ENCODE peak calls at places on chromosomes 16 and 17, in five cellular contexts. K is left ventricle myocardium superior, T is Caki2, Z is iPS-NIHi11, B is iris pigment epithelial cell. V is an unnamed sample.

GRCh38 chr17:61849674-61850073 is 13.7 kb downstream of the BRIP1 start:
- DNase-seq in K (no peak), T (no peak), Z (no peak), B (peak), V (no peak)

GRCh38 chr17:48927978-48928716 is 16.5 kb downstream of the SNF8 start:
- DNase-seq in K (no peak), T (no peak), Z (no peak), B (no peak), V (no peak)

GRCh38 chr17:29070795-29071194 is 27.9 kb downstream of the PIPOX start:
- DNase-seq in K (peak), T (no peak), Z (no peak), B (no peak), V (no peak)

GRCh38 chr16:78444-79145 is 570 bp downstream of the MPG start:
- DNase-seq in K (peak), T (no peak), Z (peak), B (peak), V (no peak)

GRCh38 chr16:87702325-87702811 is 63.4 kb downstream of the KLHDC4 start:
- DNase-seq in K (peak), T (no peak), Z (peak), B (peak), V (no peak)

GRCh38 chr16:23773339-23773738 is 18.5 kb downstream of the CHP2 start:
- DNase-seq in K (no peak), T (no peak), Z (no peak), B (no peak), V (no peak)

GRCh38 chr17:57553991-57554825 is 190.9 kb downstream of the CCDC182 start:
- DNase-seq in K (no peak), T (no peak), Z (peak), B (peak), V (no peak)

GRCh38 chr17:37844158-37844976 is 79.8 kb upstream of the TBC1D3K start:
- DNase-seq in K (peak), T (no peak), Z (peak), B (peak), V (no peak)

GRCh38 chr17:67421869-67422273 is 44.8 kb downstream of the PITPNC1 start:
- DNase-seq in K (no peak), T (peak), Z (no peak), B (peak), V (peak)

GRCh38 chr17:14833201-14833773 is 431.8 kb downstream of the PMP22 start:
- DNase-seq in K (no peak), T (no peak), Z (no peak), B (peak), V (no peak)

GRCh38 chr17:12388206-12388605 is 277.5 kb upstream of the MYOCD start:
- DNase-seq in K (no peak), T (no peak), Z (no peak), B (peak), V (no peak)

GRCh38 chr17:34654871-34655270 is 75.5 kb downstream of the TMEM132E start:
- DNase-seq in K (no peak), T (no peak), Z (no peak), B (no peak), V (no peak)

GRCh38 chr17:37742114-37742761 is 2.6 kb downstream of the HNF1B start:
- DNase-seq in K (no peak), T (peak), Z (peak), B (no peak), V (no peak)

GRCh38 chr17:78523939-78524655 is 53.1 kb downstream of the DNAH17 start:
- DNase-seq in K (no peak), T (no peak), Z (no peak), B (no peak), V (no peak)

GRCh38 chr16:83353241-83353640 is 454.5 kb upstream of the HSBP1 start:
- DNase-seq in K (no peak), T (no peak), Z (no peak), B (no peak), V (no peak)

GRCh38 chr17:3613139-3613538 is 3.9 kb upstream of the TRPV1 start:
- DNase-seq in K (no peak), T (no peak), Z (no peak), B (no peak), V (no peak)

GRCh38 chr17:59410049-59410437 is 78.6 kb downstream of the YPEL2 start:
- DNase-seq in K (no peak), T (no peak), Z (no peak), B (no peak), V (no peak)

GRCh38 chr16:75288181-75288580 is 36.8 kb upstream of the BCAR1 start:
- DNase-seq in K (no peak), T (no peak), Z (no peak), B (no peak), V (no peak)

GRCh38 chr17:14157822-14158221 is 78.8 kb downstream of the CDRT15 start:
- DNase-seq in K (no peak), T (no peak), Z (no peak), B (no peak), V (no peak)

GRCh38 chr17:80833952-80834895 is 157.4 kb upstream of the CHMP6 start:
- DNase-seq in K (peak), T (no peak), Z (no peak), B (peak), V (no peak)

GRCh38 chr16:67277294-67277998 is 1.9 kb upstream of the PLEKHG4 start:
- DNase-seq in K (no peak), T (peak), Z (no peak), B (peak), V (peak)

GRCh38 chr16:86110134-86110533 is 211.2 kb downstream of the IRF8 start:
- DNase-seq in K (no peak), T (no peak), Z (no peak), B (no peak), V (no peak)

GRCh38 chr17:4304417-4305027 is 40.7 kb upstream of the ANKFY1 start:
- DNase-seq in K (no peak), T (peak), Z (peak), B (peak), V (no peak)

GRCh38 chr16:6374816-6375215 is 957.8 kb upstream of the RBFOX1 start:
- DNase-seq in K (no peak), T (no peak), Z (no peak), B (no peak), V (no peak)

GRCh38 chr17:75706042-75706728 is 15.1 kb upstream of the ITGB4 start:
- DNase-seq in K (peak), T (no peak), Z (no peak), B (no peak), V (no peak)

GRCh38 chr17:17835415-17836249 is 1.2 kb downstream of the SREBF1 start:
- DNase-seq in K (peak), T (no peak), Z (no peak), B (no peak), V (no peak)

GRCh38 chr17:70521821-70522256 is 352.5 kb downstream of the KCNJ2 start:
- DNase-seq in K (peak), T (no peak), Z (no peak), B (peak), V (no peak)

GRCh38 chr17:64682261-64683181 is 20.4 kb upstream of the SMURF2 start:
- DNase-seq in K (no peak), T (peak), Z (no peak), B (peak), V (no peak)

GRCh38 chr17:7466644-7467341 is 12.6 kb downstream of the ZBTB4 start:
- DNase-seq in K (peak), T (no peak), Z (no peak), B (peak), V (no peak)

GRCh38 chr16:11655655-11656054 is 12.6 kb upstream of the SNN start:
- DNase-seq in K (no peak), T (no peak), Z (peak), B (no peak), V (no peak)

GRCh38 chr17:50139950-50140885 is 10.3 kb upstream of the SAMD14 start:
- DNase-seq in K (peak), T (no peak), Z (peak), B (peak), V (no peak)

GRCh38 chr16:31484491-31485171 is 1.7 kb downstream of the SLC5A2 start:
- DNase-seq in K (no peak), T (peak), Z (peak), B (no peak), V (peak)

GRCh38 chr17:43650471-43650870 is 11.3 kb downstream of the MEOX1 start:
- DNase-seq in K (no peak), T (no peak), Z (no peak), B (no peak), V (no peak)

GRCh38 chr16:16051132-16051531 is 101.7 kb downstream of the ABCC1 start:
- DNase-seq in K (no peak), T (no peak), Z (no peak), B (no peak), V (no peak)

V was measured in epithelial cell of proximal tubule.